ENCODE peak calls at places on chromosome 21, in eight cellular contexts. K is dorsolateral prefrontal cortex, H is tibial artery, M is AG10803, P is H1, B is epithelial cell of esophagus, N is lung, C is choroid plexus epithelial cell. F is an unnamed sample.

GRCh38 chr21:38075833-38076567 is 159.7 kb upstream of the KCNJ6 start:
- DNase-seq in N (no peak), K (no peak), H (no peak), B (no peak), P (no peak), C (no peak), M (no peak), F (no peak)

GRCh38 chr21:37367758-37368535 is 1.4 kb downstream of the DYRK1A start:
- DNase-seq in B (peak; percentile 51), C (peak; percentile 49), N (no peak), M (peak; percentile 50), H (peak; percentile 77), P (peak; percentile 61), K (no peak), F (no peak)

GRCh38 chr21:14942801-14943490 is 121.9 kb downstream of the NRIP1 start:
- DNase-seq in M (peak; percentile 22), P (no peak), H (no peak), N (no peak), K (no peak), C (peak; percentile 89), B (no peak), F (no peak)

GRCh38 chr21:16002872-16003466 is 273.2 kb downstream of the USP25 start:
- DNase-seq in K (no peak), H (no peak), P (no peak), C (peak; percentile 75), B (peak; percentile 10), M (peak; percentile 34), N (no peak), F (no peak)

GRCh38 chr21:36565616-36566015 is 85.7 kb upstream of the CLDN14 start:
- DNase-seq in H (no peak), M (no peak), C (no peak), K (no peak), N (no peak), B (no peak), P (no peak), F (no peak)

GRCh38 chr21:29697555-29698193 is 242.1 kb downstream of the GRIK1 start:
- DNase-seq in C (peak; percentile 37), K (no peak), M (no peak), N (no peak), H (no peak), B (no peak), P (no peak), F (no peak)

GRCh38 chr21:31921079-31921478 is 48.3 kb downstream of the HUNK start:
- DNase-seq in N (no peak), M (peak; percentile 27), B (no peak), C (no peak), K (no peak), H (no peak), P (no peak), F (peak; percentile 37)

GRCh38 chr21:33732038-33732437 is 89.7 kb downstream of the ITSN1 start:
- DNase-seq in K (no peak), M (no peak), B (no peak), P (no peak), C (no peak), H (no peak), N (no peak), F (no peak)

GRCh38 chr21:39527664-39528381 is 76.1 kb downstream of the SH3BGR start:
- DNase-seq in M (no peak), B (no peak), C (no peak), H (no peak), N (no peak), P (no peak), K (no peak), F (no peak)

GRCh38 chr21:18716578-18717138 is 313.1 kb upstream of the TMPRSS15 start:
- DNase-seq in M (no peak), B (no peak), P (no peak), K (no peak), N (no peak), H (no peak), C (peak; percentile 18), F (no peak)

GRCh38 chr21:29812947-29813346 is 126.8 kb downstream of the GRIK1 start:
- DNase-seq in M (no peak), P (no peak), H (no peak), K (no peak), C (no peak), N (no peak), B (no peak), F (no peak)

GRCh38 chr21:30194701-30195299 is 21.1 kb downstream of the CLDN8 start:
- DNase-seq in H (no peak), N (no peak), M (peak; percentile 6), P (no peak), C (peak; percentile 74), K (no peak), B (peak; percentile 80), F (peak; percentile 73)

GRCh38 chr21:15604424-15604823 is 125.4 kb upstream of the USP25 start:
- DNase-seq in C (peak; percentile 85), H (no peak), P (no peak), N (peak; percentile 55), K (no peak), M (peak; percentile 87), B (peak; percentile 95), F (peak; percentile 90)

GRCh38 chr21:42666918-42667317 is 13.5 kb downstream of the PDE9A start:
- DNase-seq in M (no peak), H (no peak), P (no peak), B (no peak), C (no peak), N (no peak), K (peak; percentile 80), F (no peak)

GRCh38 chr21:41725421-41726021 is 41.3 kb downstream of the RIPK4 start:
- DNase-seq in K (no peak), P (peak; percentile 74), N (no peak), C (no peak), M (no peak), B (no peak), H (no peak), F (no peak)

GRCh38 chr21:21102874-21103273 is 104.7 kb downstream of the NCAM2 start:
- DNase-seq in P (no peak), K (no peak), N (no peak), B (no peak), M (no peak), C (no peak), H (no peak), F (no peak)

GRCh38 chr21:21101911-21102310 is 103.7 kb downstream of the NCAM2 start:
- DNase-seq in N (no peak), B (no peak), M (peak; percentile 39), C (peak; percentile 91), H (no peak), P (no peak), K (peak; percentile 59), F (peak; percentile 14)

GRCh38 chr21:21103692-21104091 is 105.5 kb downstream of the NCAM2 start:
- DNase-seq in P (no peak), M (no peak), C (no peak), K (no peak), B (no peak), H (no peak), N (no peak), F (no peak)
- H3K4me3 ChIP-seq in P (no peak overlapping the region), M (no peak overlapping the region), C (no peak overlapping the region), K (no peak overlapping the region), B (no peak overlapping the region), H (no peak overlapping the region), N (no peak overlapping the region), F (no peak overlapping the region)

GRCh38 chr21:46545363-46545762 is 59.5 kb downstream of the S100B start:
- DNase-seq in B (peak; percentile 96), C (no peak), K (no peak), M (no peak), H (no peak), N (no peak), P (no peak), F (peak; percentile 92)

GRCh38 chr21:46545911-46546310 is 59.0 kb downstream of the S100B start:
- DNase-seq in H (no peak), N (no peak), M (no peak), C (no peak), K (no peak), B (no peak), P (no peak), F (no peak)

GRCh38 chr21:46543306-46543705 is 61.6 kb downstream of the S100B start:
- DNase-seq in H (no peak), M (no peak), C (no peak), P (no peak), B (no peak), K (no peak), N (no peak), F (no peak)

GRCh38 chr21:46544003-46544402 is 60.9 kb downstream of the S100B start:
- DNase-seq in B (no peak), M (no peak), H (no peak), C (no peak), K (no peak), P (no peak), N (no peak), F (no peak)

GRCh38 chr21:46544824-46545223 is 60.1 kb downstream of the S100B start:
- DNase-seq in P (no peak), K (no peak), N (no peak), M (no peak), B (no peak), H (no peak), C (no peak), F (no peak)
- TF ChIP-seq CTCF in P (no peak), K (no peak), N (no peak), M (no peak), B (no peak), H (no peak), C (no peak), F (no peak)

DNA sequence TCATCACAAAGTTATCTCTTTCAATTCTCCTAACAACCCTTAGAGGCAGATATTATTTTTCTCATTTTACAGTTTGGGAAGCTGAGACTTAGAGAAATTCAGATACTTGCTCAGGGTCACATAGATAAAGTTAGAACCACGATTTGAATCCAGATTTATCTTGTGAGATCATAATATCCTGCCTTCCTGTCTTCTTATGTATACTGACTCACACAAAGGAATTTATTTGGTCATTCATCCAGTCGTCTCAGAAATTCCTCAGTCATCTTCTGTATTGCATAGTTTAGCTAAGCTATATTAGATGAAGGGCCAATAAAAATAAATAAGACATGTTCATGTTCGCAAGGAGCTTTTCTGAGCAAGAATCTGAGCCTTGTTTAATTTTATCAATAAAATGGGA is 35.8 kb upstream of the RUNX1 start:
- DNase-seq in M (peak; percentile 91), H (no peak), B (peak; percentile 85), N (no peak), P (no peak), C (peak; percentile 94), K (no peak), F (peak; percentile 89)
- H3K4me3 ChIP-seq in M (no peak overlapping the region), H (no peak overlapping the region), B (no peak overlapping the region), N (no peak overlapping the region), P (no peak overlapping the region), C (no peak overlapping the region), K (no peak overlapping the region), F (no peak overlapping the region)

GRCh38 chr21:44487831-44488230 is 32.5 kb downstream of the LRRC3 start:
- DNase-seq in N (no peak), C (peak; percentile 54), B (no peak), K (no peak), P (peak; percentile 84), H (no peak), M (peak; percentile 12), F (no peak)
- TF ChIP-seq CTCF in N (no peak), C (peak; percentile 74), B (peak; percentile 21), K (no peak), P (peak; percentile 79), H (no peak), M (peak; percentile 53), F (peak; percentile 21)

GRCh38 chr21:26365849-26366248 is 195.3 kb upstream of the APP start:
- DNase-seq in N (no peak), M (no peak), C (no peak), P (no peak), K (no peak), B (peak; percentile 79), H (no peak), F (peak; percentile 87)
- H3K4me3 ChIP-seq in N (no peak overlapping the region), M (no peak overlapping the region), C (no peak overlapping the region), P (no peak overlapping the region), K (no peak overlapping the region), B (no peak overlapping the region), H (no peak overlapping the region), F (no peak overlapping the region)

F was measured in bronchial epithelial cell.